ENCODE peak calls at places on chromosomes 3 and 15, in four cellular contexts. C is HCT116, J is SK-N-SH, R is HepG2. U is an unnamed sample.

GRCh38 chr3:81846988-81847387 is 85.5 kb upstream of the GBE1 start:
- DNase-seq in C (no peak), J (no peak), R (peak), U (no peak)

GRCh38 chr3:21013566-21013965 is 737.4 kb downstream of the ZNF385D start:
- DNase-seq in C (no peak), J (no peak), R (no peak), U (no peak)

GRCh38 chr3:31505353-31506048 is 27.2 kb upstream of the STT3B start:
- DNase-seq in C (no peak), J (no peak), R (no peak), U (peak)

GRCh38 chr3:10482631-10483363 is 22.6 kb downstream of the ATP2B2 start:
- DNase-seq in C (no peak), J (no peak), R (no peak), U (no peak)

GRCh38 chr3:179196098-179196497 is 47.9 kb downstream of the PIK3CA start:
- DNase-seq in C (no peak), J (no peak), R (no peak), U (no peak)

GRCh38 chr3:76436895-76437294 is 603.0 kb upstream of the ROBO2 start:
- DNase-seq in C (no peak), J (no peak), R (no peak), U (no peak)

GRCh38 chr3:132273043-132273442 is 44.2 kb upstream of the ACP3 start:
- DNase-seq in C (no peak), J (no peak), R (no peak), U (no peak)

GRCh38 chr3:156037356-156037755 is 83.0 kb upstream of the KCNAB1 start:
- DNase-seq in C (no peak), J (no peak), R (peak), U (no peak)

GRCh38 chr3:80770106-80771079 is 991.1 kb downstream of the GBE1 start:
- DNase-seq in C (no peak), J (no peak), R (no peak), U (peak)

GRCh38 chr15:85005319-85005718 is 23.7 kb downstream of the PDE8A start:
- DNase-seq in C (no peak), J (no peak), R (no peak), U (no peak)

GRCh38 chr15:33844597-33844996 is 123.7 kb upstream of the CHRM5 start:
- DNase-seq in C (no peak), J (no peak), R (no peak), U (no peak)

GRCh38 chr3:134038071-134038491 is 8.4 kb upstream of the SLCO2A1 start:
- DNase-seq in C (no peak), J (no peak), R (no peak), U (no peak)

GRCh38 chr15:57377478-57377847 is 1.2 kb downstream of the CGNL1 start:
- DNase-seq in C (peak), J (no peak), R (no peak), U (no peak)

GRCh38 chr15:92906563-92907081 is 6.5 kb downstream of the CHD2 start:
- DNase-seq in C (peak), J (no peak), R (no peak), U (no peak)

GRCh38 chr3:138180375-138181029 is 5.8 kb upstream of the DBR1 start:
- DNase-seq in C (peak), J (peak), R (peak), U (no peak)

GRCh38 chr15:35753486-35753885 is 207.5 kb upstream of the DPH6 start:
- DNase-seq in C (no peak), J (no peak), R (no peak), U (no peak)

GRCh38 chr3:171810278-171811058 is at the start of gene PLD1:
- DNase-seq in C (peak), J (peak), R (peak), U (no peak)

GRCh38 chr15:51869074-51869425 is 39.6 kb downstream of the TMOD3 start:
- DNase-seq in C (peak), J (peak), R (peak), U (no peak)

GRCh38 chr15:38229700-38230099 is 22.9 kb upstream of the SPRED1 start:
- DNase-seq in C (no peak), J (no peak), R (no peak), U (no peak)

GRCh38 chr15:101320501-101321052 is 25.5 kb upstream of the SNRPA1 start:
- DNase-seq in C (no peak), J (no peak), R (no peak), U (no peak)

GRCh38 chr15:31360843-31361763 is 34.5 kb downstream of the KLF13 start:
- DNase-seq in C (no peak), J (peak), R (no peak), U (no peak)

GRCh38 chr3:77039606-77040553 is at the start of gene ROBO2:
- DNase-seq in C (no peak), J (peak), R (no peak), U (peak)

GRCh38 chr3:115388166-115388565 is 235.1 kb upstream of the GAP43 start:
- DNase-seq in C (no peak), J (no peak), R (no peak), U (no peak)

GRCh38 chr3:46908294-46908985 is 30.9 kb downstream of the PTH1R start:
- DNase-seq in C (no peak), J (no peak), R (no peak), U (no peak)

GRCh38 chr3:195213639-195214315 is 57.2 kb downstream of the XXYLT1 start:
- DNase-seq in C (no peak), J (no peak), R (no peak), U (no peak)

DNA sequence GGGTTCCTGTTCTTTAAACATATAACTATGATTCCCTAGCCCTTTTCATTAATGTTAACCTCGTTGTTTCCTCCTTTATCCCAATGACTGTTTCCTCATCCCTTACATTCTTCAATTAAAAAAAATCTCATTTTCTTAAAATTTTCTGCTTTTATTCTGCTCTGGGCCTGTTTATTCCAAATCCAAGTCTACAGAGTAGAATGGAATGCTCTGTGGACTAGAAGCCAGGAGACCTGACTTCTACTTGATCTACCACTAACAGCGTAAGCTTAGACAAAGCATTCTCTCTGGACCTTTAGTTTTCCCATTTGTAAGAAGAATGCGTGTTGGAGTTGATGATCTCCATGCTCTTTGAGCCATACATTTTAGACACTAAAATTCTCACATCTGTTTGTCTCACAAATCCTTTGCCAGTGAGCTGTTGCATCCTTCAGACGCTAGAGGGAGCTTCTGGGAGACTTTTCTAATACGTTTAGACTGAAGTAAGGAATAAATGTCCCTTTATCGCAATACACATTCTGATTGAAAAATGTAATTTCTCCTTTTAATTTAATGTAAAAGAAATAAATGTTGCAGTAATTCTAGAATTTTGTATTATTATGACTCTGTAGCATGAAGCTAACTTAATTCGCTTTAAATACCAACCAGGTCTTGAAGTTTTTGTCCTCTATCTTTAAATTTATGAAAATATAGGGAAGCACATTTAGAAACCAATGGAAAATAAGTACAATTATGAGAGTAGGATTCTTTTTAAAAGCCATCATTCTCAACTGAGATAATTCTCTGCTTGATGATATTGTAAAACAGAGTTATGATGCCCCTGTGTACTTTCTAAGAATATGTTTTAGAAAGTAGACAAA is 21.7 kb upstream of the GMNC start:
- DNase-seq in C (peak), J (peak), R (peak), U (peak)
- TF ChIP-seq YY1 in C (no peak), J (no peak), R (no peak), U (no peak)

GRCh38 chr3:43995078-43995928 is 246.4 kb upstream of the TOPAZ1 start:
- DNase-seq in C (no peak), J (peak), R (no peak), U (peak)
- TF ChIP-seq YY1 in C (no peak), J (no peak), R (no peak), U (no peak)

GRCh38 chr3:72748659-72749058 is 99.6 kb downstream of the SHQ1 start:
- DNase-seq in C (no peak), J (no peak), R (no peak), U (no peak)

GRCh38 chr3:72744330-72744729 is 103.9 kb downstream of the SHQ1 start:
- DNase-seq in C (no peak), J (no peak), R (peak), U (no peak)

GRCh38 chr3:72746412-72747411 is 101.5 kb downstream of the SHQ1 start:
- DNase-seq in C (no peak), J (no peak), R (no peak), U (no peak)

GRCh38 chr3:72750405-72750922 is 97.8 kb downstream of the SHQ1 start:
- DNase-seq in C (no peak), J (no peak), R (no peak), U (no peak)

GRCh38 chr3:72745146-72745976 is 102.9 kb downstream of the SHQ1 start:
- DNase-seq in C (no peak), J (no peak), R (no peak), U (no peak)
- TF ChIP-seq YY1 in C (no peak), J (no peak), R (no peak), U (no peak)

GRCh38 chr15:40038267-40038653 is 721 bp downstream of the SRP14 start:
- DNase-seq in C (no peak), J (peak), R (no peak), U (no peak)
- TF ChIP-seq YY1 in C (no peak), J (no peak), R (no peak), U (no peak)

DNA sequence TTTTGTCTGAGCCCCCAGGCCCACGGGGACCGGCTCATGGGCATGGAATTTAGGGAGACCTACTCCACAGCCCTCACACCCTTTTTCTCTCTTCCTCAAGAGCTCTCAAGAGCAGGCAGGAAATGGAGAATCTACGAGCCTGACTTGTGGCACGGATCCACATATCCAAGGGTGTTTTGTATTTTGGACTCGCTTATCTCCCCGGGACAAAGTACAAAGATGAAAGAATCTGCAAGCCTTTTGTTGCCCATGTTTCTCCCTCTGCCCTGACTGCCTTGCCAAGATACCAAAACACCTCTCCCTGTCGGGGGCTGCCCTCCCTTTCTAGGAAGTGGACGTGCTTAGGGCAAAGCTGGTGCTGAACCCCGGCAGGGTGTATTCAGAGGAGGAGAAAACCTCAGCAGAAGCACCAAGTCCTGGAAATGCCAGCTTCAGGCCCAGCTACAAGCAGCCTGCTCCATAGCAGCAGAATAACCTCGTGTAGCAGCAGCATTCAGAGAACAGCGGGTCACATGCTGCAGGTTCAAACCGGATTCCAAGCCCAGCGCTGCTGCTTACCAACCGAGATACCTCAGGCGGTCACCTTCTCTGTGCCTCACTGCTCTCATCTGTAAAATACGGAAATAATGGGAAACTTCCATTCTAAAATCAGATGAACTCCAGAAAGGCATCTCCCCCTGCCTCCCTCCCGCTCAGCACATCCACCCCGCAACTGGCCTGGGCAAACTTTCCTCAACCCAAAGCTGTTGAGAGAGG is 35.2 kb downstream of the DNASE1L3 start:
- DNase-seq in C (no peak), J (no peak), R (peak), U (no peak)
- TF ChIP-seq YY1 in C (no peak), J (no peak), R (no peak), U (no peak)

GRCh38 chr3:53833650-53834049 is 12.6 kb downstream of the CHDH start:
- DNase-seq in C (no peak), J (no peak), R (no peak), U (no peak)

GRCh38 chr3:53834429-53835095 is 11.7 kb downstream of the CHDH start:
- DNase-seq in C (no peak), J (no peak), R (no peak), U (no peak)

GRCh38 chr3:53836084-53836872 is 9.9 kb downstream of the CHDH start:
- DNase-seq in C (no peak), J (no peak), R (no peak), U (no peak)

GRCh38 chr3:53835257-53835656 is 11.0 kb downstream of the CHDH start:
- DNase-seq in C (no peak), J (no peak), R (no peak), U (no peak)

GRCh38 chr3:53837331-53837730 is 8.9 kb downstream of the CHDH start:
- DNase-seq in C (no peak), J (no peak), R (no peak), U (no peak)
- TF ChIP-seq YY1 in C (no peak), J (no peak), R (no peak), U (no peak)

U was measured in NT2/D1.